ENCODE peak calls at places on chromosomes 6 and 20, in five cellular contexts. H is cardiac muscle cell; Q is CD8-positive, alpha-beta T cell; C is endothelial cell of umbilical vein; O is lung. L is an unnamed sample.

GRCh38 chr6:20708367-20709124 is 174.3 kb downstream of the CDKAL1 start:
- DNase-seq in Q (peak), C (no peak), H (peak), O (no peak), L (no peak)

GRCh38 chr20:34473262-34473883 is 42.8 kb upstream of the DYNLRB1 start:
- DNase-seq in H (peak), O (no peak), Q (peak), C (peak), L (peak)

GRCh38 chr20:35006531-35006971 is 50.9 kb downstream of the MYH7B start:
- DNase-seq in H (no peak), Q (no peak), C (no peak), O (no peak), L (peak)

GRCh38 chr20:53880108-53880641 is 190.2 kb downstream of the BCAS1 start:
- DNase-seq in H (no peak), O (no peak), Q (no peak), C (no peak), L (no peak)

GRCh38 chr6:34696189-34696738 is 303 bp downstream of the ILRUN start:
- DNase-seq in O (no peak), H (peak), Q (no peak), C (peak), L (peak)

GRCh38 chr6:157813757-157814455 is 9.1 kb upstream of the SNX9 start:
- DNase-seq in C (peak), O (no peak), H (peak), Q (no peak), L (peak)

GRCh38 chr20:37297066-37297736 is 7.7 kb downstream of the MANBAL start:
- DNase-seq in Q (no peak), H (peak), C (no peak), O (no peak), L (no peak)

GRCh38 chr6:34817337-34817910 is 25.5 kb downstream of the BLTP3A start:
- DNase-seq in C (peak), H (no peak), O (no peak), Q (no peak), L (no peak)

GRCh38 chr20:24692429-24693190 is 223.2 kb downstream of the SYNDIG1 start:
- DNase-seq in H (no peak), C (no peak), Q (no peak), O (no peak), L (no peak)

GRCh38 chr6:18515767-18516166 is 128.6 kb downstream of the RNF144B start:
- DNase-seq in Q (no peak), H (no peak), C (no peak), O (no peak), L (no peak)

GRCh38 chr20:39773380-39774000 is 811.3 kb downstream of the DHX35 start:
- DNase-seq in C (no peak), H (no peak), O (no peak), Q (no peak), L (no peak)

GRCh38 chr6:37314803-37315515 is 38.8 kb upstream of the RNF8 start:
- DNase-seq in O (no peak), Q (no peak), C (peak), H (peak), L (peak)

GRCh38 chr20:24936526-24937407 is 12.3 kb upstream of the CST7 start:
- DNase-seq in Q (no peak), O (no peak), C (no peak), H (no peak), L (no peak)

GRCh38 chr20:1287306-1287705 is 21.2 kb downstream of the SNPH start:
- DNase-seq in Q (no peak), H (no peak), C (no peak), O (no peak), L (no peak)

GRCh38 chr6:39550191-39550590 is 175.0 kb downstream of the KIF6 start:
- DNase-seq in O (no peak), Q (no peak), H (no peak), C (no peak), L (no peak)

GRCh38 chr6:68008445-68008844 is 626.6 kb upstream of the ADGRB3 start:
- DNase-seq in Q (no peak), O (no peak), H (peak), C (no peak), L (no peak)

GRCh38 chr6:124961784-124962611 is at the start of gene RNF217:
- DNase-seq in O (peak), C (peak), Q (no peak), H (peak), L (peak)

GRCh38 chr6:10746915-10747250 is 722 bp upstream of the TMEM14B start:
- DNase-seq in O (no peak), Q (no peak), C (no peak), H (no peak), L (no peak)

GRCh38 chr6:54072708-54073313 is 38.4 kb upstream of the MLIP start:
- DNase-seq in Q (no peak), O (no peak), C (no peak), H (no peak), L (no peak)

GRCh38 chr6:91483415-91483814 is 896.5 kb upstream of the MAP3K7 start:
- DNase-seq in O (no peak), C (peak), H (no peak), Q (no peak), L (no peak)

GRCh38 chr20:37697314-37697713 is 3.5 kb downstream of the CTNNBL1 start:
- DNase-seq in Q (no peak), H (no peak), C (no peak), O (no peak), L (no peak)

GRCh38 chr6:10684618-10685017 is 9.8 kb downstream of the C6orf52 start:
- DNase-seq in H (no peak), O (no peak), Q (no peak), C (no peak), L (no peak)

GRCh38 chr6:164045082-164045481 is 630.6 kb downstream of the QKI start:
- DNase-seq in H (no peak), O (no peak), C (no peak), Q (no peak), L (no peak)

GRCh38 chr20:24701668-24702067 is 232.2 kb downstream of the SYNDIG1 start:
- DNase-seq in Q (no peak), C (no peak), H (no peak), O (no peak), L (no peak)

GRCh38 chr20:63284083-63284440 is 8.9 kb upstream of the COL20A1 start:
- DNase-seq in O (no peak), H (no peak), Q (no peak), C (no peak), L (no peak)

GRCh38 chr6:19851273-19852089 is 14.3 kb downstream of the ID4 start:
- DNase-seq in Q (no peak), O (peak), C (peak), H (peak), L (peak)

GRCh38 chr20:48012401-48012974 is 227.2 kb upstream of the SULF2 start:
- DNase-seq in O (no peak), Q (no peak), C (no peak), H (peak), L (no peak)
- TF ChIP-seq CTCF in O (no peak), Q (no peak), C (no peak), H (peak), L (no peak)

DNA sequence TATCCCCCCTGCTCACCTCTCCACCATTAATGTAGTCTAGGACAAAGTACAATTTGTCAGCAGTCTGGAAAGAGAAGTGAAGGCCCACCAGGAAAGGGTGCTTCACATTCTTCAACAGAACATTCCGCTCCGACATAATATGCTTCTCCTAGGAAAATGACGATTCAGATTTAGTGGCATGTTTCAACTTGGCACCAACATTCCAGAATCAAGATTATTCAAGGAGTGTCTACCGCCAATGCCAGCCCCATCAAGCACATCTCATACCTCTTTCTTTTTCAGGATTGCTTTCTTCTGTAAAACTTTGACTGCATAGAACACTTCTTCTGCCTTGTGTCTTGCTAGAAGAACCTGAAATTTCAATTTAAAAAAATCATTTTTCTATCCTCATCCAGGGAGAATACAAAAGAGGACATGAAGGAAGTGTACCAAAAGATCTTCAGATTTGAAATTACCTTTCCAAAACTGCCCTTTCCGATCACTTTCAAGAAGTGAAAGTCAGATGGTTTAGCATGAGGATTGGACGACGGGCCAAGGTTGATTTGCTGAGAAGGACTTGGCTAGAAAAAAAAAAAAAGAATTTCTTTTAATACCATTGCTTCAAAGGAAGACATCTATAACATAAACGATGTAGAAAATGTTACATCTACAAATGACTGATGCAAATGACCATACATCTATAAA is 120.7 kb upstream of the SLC2A12 start:
- DNase-seq in O (no peak), Q (no peak), H (peak), C (no peak), L (no peak)
- H3K4me3 ChIP-seq in O (peak), Q (peak), H (no peak), C (peak), L (peak)

GRCh38 chr6:6680524-6680923 is 92.0 kb downstream of the LY86 start:
- DNase-seq in Q (no peak), O (no peak), C (no peak), H (peak), L (no peak)

GRCh38 chr6:6678185-6678671 is 89.7 kb downstream of the LY86 start:
- DNase-seq in C (peak), Q (no peak), O (no peak), H (peak), L (no peak)

GRCh38 chr6:6678811-6679210 is 90.3 kb downstream of the LY86 start:
- DNase-seq in O (no peak), Q (no peak), H (no peak), C (no peak), L (no peak)

GRCh38 chr6:6681443-6681842 is 92.9 kb downstream of the LY86 start:
- DNase-seq in H (no peak), C (no peak), O (no peak), Q (no peak), L (no peak)

DNA sequence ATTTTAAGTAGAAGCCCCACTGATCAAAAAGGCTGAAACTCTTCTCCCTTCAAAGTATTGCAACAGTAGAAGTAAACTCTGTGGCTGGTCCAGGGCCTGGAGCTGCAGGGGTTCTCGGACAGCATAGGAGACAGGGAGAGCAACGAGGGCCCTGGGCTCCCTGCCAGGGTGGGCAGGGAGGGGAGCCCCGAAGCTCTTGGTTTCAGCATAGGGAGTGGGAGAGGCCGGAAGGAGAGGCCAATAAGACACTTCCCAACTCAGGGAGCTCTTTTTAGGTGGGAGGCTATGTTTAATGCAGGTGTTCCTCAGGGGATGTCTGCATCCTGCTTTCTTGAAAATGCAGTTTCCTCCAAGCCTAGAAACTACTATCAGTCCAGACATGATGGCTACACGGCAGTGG is 91.1 kb downstream of the LY86 start:
- DNase-seq in C (no peak), O (no peak), H (no peak), Q (no peak), L (no peak)
- TF ChIP-seq CTCF in C (no peak), O (no peak), H (no peak), Q (no peak), L (no peak)

GRCh38 chr6:14798996-14799588 is 446.8 kb upstream of the JARID2 start:
- DNase-seq in O (no peak), Q (no peak), H (no peak), C (no peak), L (no peak)
- H3K4me3 ChIP-seq in O (no peak), Q (no peak), H (no peak), C (no peak), L (no peak)